ENCODE peak calls at places on chromosomes 12 and 14, in five cellular contexts. N is transverse colon, Q is A549, A is OCI-LY7, L is fibroblast of pulmonary artery. H is an unnamed sample.
A peak's percentile ranks its signal among the peaks of the same experiment; 100 is the strongest.

GRCh38 chr14:32593290-32593942 is 264.3 kb downstream of the AKAP6 start:
- DNase-seq in N (no peak), Q (peak; percentile 12), A (no peak), L (peak; percentile 56), H (peak; percentile 84)

GRCh38 chr12:67355428-67356385 is 86.5 kb downstream of the CAND1 start:
- DNase-seq in N (no peak), Q (peak; percentile 54), A (peak; percentile 73), L (peak; percentile 81), H (no peak)

GRCh38 chr14:89393346-89393745 is 23.7 kb downstream of the FOXN3 start:
- DNase-seq in N (no peak), Q (no peak), A (no peak), L (no peak), H (no peak)

GRCh38 chr12:42510823-42511222 is 78.7 kb downstream of the PRICKLE1 start:
- DNase-seq in N (no peak), Q (no peak), A (no peak), L (no peak), H (no peak)

GRCh38 chr14:64510825-64511679 is 6.5 kb downstream of the ZBTB1 start:
- DNase-seq in N (peak; percentile 77), Q (peak; percentile 76), A (peak; percentile 81), L (peak; percentile 82), H (no peak)

GRCh38 chr12:120196363-120196762 is 1.8 kb upstream of the GCN1 start:
- DNase-seq in N (no peak), Q (no peak), A (no peak), L (no peak), H (no peak)

GRCh38 chr12:50862316-50862715 is 19.6 kb downstream of the TMPRSS12 start:
- DNase-seq in N (no peak), Q (peak; percentile 64), A (no peak), L (peak; percentile 61), H (peak; percentile 5)

GRCh38 chr12:127964717-127965116 is 302.3 kb upstream of the TMEM132C start:
- DNase-seq in N (no peak), Q (peak; percentile 18), A (peak; percentile 11), L (peak; percentile 9), H (no peak)

GRCh38 chr14:21385170-21385904 is 1.5 kb upstream of the SUPT16H start:
- DNase-seq in N (no peak), Q (no peak), A (peak; percentile 65), L (no peak), H (no peak)

GRCh38 chr14:100296106-100296651 is 10.1 kb downstream of the SLC25A29 start:
- DNase-seq in N (no peak), Q (no peak), A (no peak), L (no peak), H (no peak)

GRCh38 chr14:105351920-105352871 is 37.6 kb downstream of the PACS2 start:
- DNase-seq in N (peak; percentile 90), Q (peak; percentile 90), A (peak; percentile 87), L (peak; percentile 91), H (peak; percentile 53)

GRCh38 chr12:109331546-109331945 is 16.2 kb upstream of the MYO1H start:
- DNase-seq in N (no peak), Q (no peak), A (no peak), L (peak; percentile 3), H (no peak)

GRCh38 chr12:132734206-132734605 is 23.6 kb downstream of the PGAM5 start:
- DNase-seq in N (no peak), Q (no peak), A (no peak), L (no peak), H (no peak)

GRCh38 chr14:104792101-104792884 is 3.3 kb downstream of the AKT1 start:
- DNase-seq in N (no peak), Q (no peak), A (no peak), L (no peak), H (no peak)

GRCh38 chr14:104680806-104681688 is 8.4 kb upstream of the INF2 start:
- DNase-seq in N (peak; percentile 77), Q (peak; percentile 86), A (peak; percentile 83), L (peak; percentile 74), H (peak; percentile 37)

GRCh38 chr14:64117671-64118402 is 176.3 kb downstream of the ESR2 start:
- DNase-seq in N (no peak), Q (peak; percentile 19), A (no peak), L (peak; percentile 61), H (peak; percentile 68)

GRCh38 chr14:103207038-103207403 is 83.8 kb downstream of the TNFAIP2 start:
- DNase-seq in N (peak; percentile 68), Q (no peak), A (no peak), L (peak; percentile 14), H (peak; percentile 49)

GRCh38 chr14:89359477-89360222 is 57.4 kb downstream of the FOXN3 start:
- DNase-seq in N (no peak), Q (no peak), A (no peak), L (peak; percentile 18), H (no peak)

GRCh38 chr12:120726961-120727360 is 1.3 kb downstream of the ACADS start:
- DNase-seq in N (no peak), Q (no peak), A (no peak), L (no peak), H (no peak)

GRCh38 chr14:63752449-63753169 is 24.7 kb upstream of the SGPP1 start:
- DNase-seq in N (no peak), Q (peak; percentile 73), A (no peak), L (peak; percentile 51), H (peak; percentile 53)

GRCh38 chr12:122089080-122089479 is 10.5 kb downstream of the MLXIP start:
- DNase-seq in N (no peak), Q (no peak), A (no peak), L (no peak), H (no peak)

GRCh38 chr12:122087431-122088180 is 9.1 kb downstream of the MLXIP start:
- DNase-seq in N (no peak), Q (no peak), A (no peak), L (no peak), H (no peak)

GRCh38 chr12:122086088-122086487 is 7.5 kb downstream of the MLXIP start:
- DNase-seq in N (no peak), Q (no peak), A (no peak), L (no peak), H (no peak)

GRCh38 chr12:122086641-122087285 is 8.2 kb downstream of the MLXIP start:
- DNase-seq in N (no peak), Q (no peak), A (no peak), L (no peak), H (no peak)

GRCh38 chr12:122088181-122088810 is 9.7 kb downstream of the MLXIP start:
- DNase-seq in N (no peak), Q (no peak), A (no peak), L (no peak), H (no peak)
- H3K4me3 ChIP-seq in N (no peak overlapping the region), Q (no peak overlapping the region), A (no peak overlapping the region), L (no peak overlapping the region), H (no peak overlapping the region)

DNA sequence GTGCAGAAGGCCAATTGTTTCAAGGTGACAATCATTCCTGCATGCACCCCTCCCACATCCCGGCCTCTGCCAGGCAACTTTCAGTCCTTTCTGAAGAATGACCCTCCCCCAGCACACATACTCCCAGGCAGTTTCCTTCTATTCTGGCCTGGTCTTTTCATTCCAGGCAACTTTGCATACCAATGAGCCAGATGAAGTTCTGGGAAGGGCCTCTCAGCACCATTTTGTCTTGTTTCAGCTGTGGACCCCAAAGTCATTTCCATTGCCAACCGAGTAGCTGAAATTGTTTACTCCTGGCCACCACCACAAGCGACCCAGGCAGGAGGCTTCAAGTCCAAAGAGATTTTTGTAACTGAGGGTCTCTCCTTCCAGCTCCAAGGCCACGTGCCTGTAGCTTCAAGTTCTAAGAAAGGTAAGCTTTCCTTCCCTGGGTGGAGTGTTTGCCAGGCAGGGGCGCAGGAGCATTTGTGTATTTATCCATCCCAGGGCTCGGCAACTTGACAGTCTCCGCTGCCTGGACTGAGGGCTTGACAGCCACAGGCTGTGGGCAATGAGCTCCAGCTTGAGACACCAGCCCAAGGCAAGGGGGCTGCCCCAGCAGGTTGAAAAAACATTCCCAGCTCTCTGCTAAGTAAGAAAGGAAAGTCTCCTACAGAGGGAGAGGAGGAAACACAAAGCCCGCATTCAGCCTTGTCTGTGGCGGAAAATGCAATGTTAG is 16.4 kb downstream of the BCL2L14 start:
- DNase-seq in N (no peak), Q (no peak), A (no peak), L (no peak), H (no peak)
- H3K4me3 ChIP-seq in N (no peak overlapping the region), Q (no peak overlapping the region), A (no peak overlapping the region), L (no peak overlapping the region), H (no peak overlapping the region)

GRCh38 chr12:122951979-122952892 is 14.0 kb downstream of the ABCB9 start:
- DNase-seq in N (peak; percentile 85), Q (peak; percentile 79), A (peak; percentile 83), L (peak; percentile 79), H (no peak)

GRCh38 chr12:122949405-122949804 is 16.9 kb downstream of the ABCB9 start:
- DNase-seq in N (no peak), Q (no peak), A (no peak), L (no peak), H (no peak)

GRCh38 chr12:122949816-122950215 is 16.4 kb downstream of the ABCB9 start:
- DNase-seq in N (no peak), Q (no peak), A (no peak), L (no peak), H (no peak)

GRCh38 chr12:122950276-122950675 is 16.0 kb downstream of the ABCB9 start:
- DNase-seq in N (no peak), Q (no peak), A (no peak), L (no peak), H (no peak)

DNA sequence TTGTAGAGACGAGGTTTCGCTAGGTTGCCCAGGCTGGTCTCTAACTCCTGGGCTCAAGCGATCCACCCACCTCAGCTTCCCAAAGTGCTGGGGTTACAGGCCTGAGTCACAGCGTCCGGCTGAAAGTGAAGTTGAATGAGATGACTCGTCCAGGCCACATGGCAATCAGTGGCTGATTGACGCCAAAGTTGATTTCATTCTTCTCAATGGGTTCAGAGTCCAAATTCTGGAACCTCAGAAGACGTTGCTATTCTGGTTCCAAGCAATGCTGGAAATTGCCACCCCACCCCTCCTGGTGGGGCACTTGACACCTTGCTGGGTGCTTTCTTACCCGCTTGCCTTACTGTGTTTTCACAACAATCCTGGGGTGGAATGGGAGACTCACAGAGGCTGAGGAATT is 14.9 kb downstream of the ABCB9 start:
- DNase-seq in N (peak; percentile 74), Q (peak; percentile 64), A (no peak), L (peak; percentile 21), H (no peak)
- H3K4me3 ChIP-seq in N (no peak overlapping the region), Q (no peak overlapping the region), A (no peak overlapping the region), L (no peak overlapping the region), H (no peak overlapping the region)

GRCh38 chr12:41333988-41334387 is 145.9 kb downstream of the PDZRN4 start:
- DNase-seq in N (no peak), Q (no peak), A (no peak), L (no peak), H (no peak)

GRCh38 chr12:41334390-41334789 is 146.3 kb downstream of the PDZRN4 start:
- DNase-seq in N (no peak), Q (no peak), A (no peak), L (no peak), H (no peak)

GRCh38 chr12:41345071-41345470 is 157.0 kb downstream of the PDZRN4 start:
- DNase-seq in N (no peak), Q (no peak), A (no peak), L (no peak), H (no peak)

GRCh38 chr12:41336041-41336552 is 148.0 kb downstream of the PDZRN4 start:
- DNase-seq in N (no peak), Q (no peak), A (no peak), L (no peak), H (no peak)

DNA sequence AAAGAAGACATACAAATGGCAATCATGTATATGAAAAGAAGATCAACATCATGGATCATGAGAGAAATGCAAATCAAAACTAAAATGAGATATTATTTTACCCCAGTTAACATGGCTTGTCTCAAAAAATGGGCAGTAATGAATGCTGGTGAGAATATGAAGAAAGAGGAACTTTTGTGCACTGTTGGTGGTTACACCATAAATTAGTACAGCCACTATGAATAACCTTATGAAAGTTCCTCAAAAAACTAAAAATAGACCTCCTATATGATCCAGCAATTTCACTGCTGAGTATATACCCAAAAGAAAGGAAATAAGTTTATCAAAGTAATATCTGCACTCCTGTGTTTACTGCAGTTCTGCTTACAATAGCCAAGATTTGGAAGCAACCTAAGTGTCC is 151.7 kb downstream of the PDZRN4 start:
- DNase-seq in N (no peak), Q (no peak), A (no peak), L (no peak), H (no peak)
- H3K4me3 ChIP-seq in N (no peak overlapping the region), Q (no peak overlapping the region), A (no peak overlapping the region), L (no peak overlapping the region), H (no peak overlapping the region)

H was measured in AG09309.